ENCODE peak calls at places on chromosomes 1 and 21, in nine cellular contexts. One of them, this sample, is unnamed.

GRCh38 chr1:215156232-215156631 is 73.7 kb downstream of the KCNK2 start:
- DNase-seq in MG63: peak
- DNase-seq in GM03348: peak
- DNase-seq in mesenchymal stem cell: peak
- DNase-seq in NAMALWA: no peak
- DNase-seq in D721Med: no peak
- DNase-seq in DMS153: no peak
- DNase-seq in activated CD4-positive, alpha-beta T cell treated with anti-CD3 and anti-CD28 coated beads for 36 hours: no peak
- DNase-seq in AG09309: no peak
- DNase-seq in this sample: peak

GRCh38 chr1:107196973-107197562 is 56.2 kb downstream of the NTNG1 start:
- DNase-seq in MG63: no peak
- DNase-seq in GM03348: no peak
- DNase-seq in mesenchymal stem cell: no peak
- DNase-seq in NAMALWA: peak
- DNase-seq in D721Med: no peak
- DNase-seq in DMS153: no peak
- DNase-seq in activated CD4-positive, alpha-beta T cell treated with anti-CD3 and anti-CD28 coated beads for 36 hours: peak
- DNase-seq in AG09309: no peak
- DNase-seq in this sample: peak

GRCh38 chr1:236699366-236699765 is 13.1 kb downstream of the ACTN2 start:
- DNase-seq in MG63: no peak
- DNase-seq in GM03348: no peak
- DNase-seq in mesenchymal stem cell: no peak
- DNase-seq in NAMALWA: no peak
- DNase-seq in D721Med: no peak
- DNase-seq in DMS153: no peak
- DNase-seq in activated CD4-positive, alpha-beta T cell treated with anti-CD3 and anti-CD28 coated beads for 36 hours: no peak
- DNase-seq in AG09309: no peak
- DNase-seq in this sample: no peak

GRCh38 chr21:34602061-34602460 is 12.9 kb downstream of the RCAN1 start:
- DNase-seq in MG63: no peak
- DNase-seq in GM03348: no peak
- DNase-seq in mesenchymal stem cell: no peak
- DNase-seq in NAMALWA: no peak
- DNase-seq in D721Med: no peak
- DNase-seq in DMS153: no peak
- DNase-seq in activated CD4-positive, alpha-beta T cell treated with anti-CD3 and anti-CD28 coated beads for 36 hours: no peak
- DNase-seq in AG09309: no peak
- DNase-seq in this sample: no peak

GRCh38 chr1:205129447-205130029 is 7.8 kb upstream of the RBBP5 start:
- DNase-seq in MG63: no peak
- DNase-seq in GM03348: no peak
- DNase-seq in mesenchymal stem cell: no peak
- DNase-seq in NAMALWA: no peak
- DNase-seq in D721Med: no peak
- DNase-seq in DMS153: no peak
- DNase-seq in activated CD4-positive, alpha-beta T cell treated with anti-CD3 and anti-CD28 coated beads for 36 hours: no peak
- DNase-seq in AG09309: no peak
- DNase-seq in this sample: no peak

GRCh38 chr1:180935326-180936109 is 22.8 kb downstream of the KIAA1614 start:
- DNase-seq in MG63: no peak
- DNase-seq in GM03348: no peak
- DNase-seq in mesenchymal stem cell: no peak
- DNase-seq in NAMALWA: peak
- DNase-seq in D721Med: no peak
- DNase-seq in DMS153: no peak
- DNase-seq in activated CD4-positive, alpha-beta T cell treated with anti-CD3 and anti-CD28 coated beads for 36 hours: no peak
- DNase-seq in AG09309: no peak
- DNase-seq in this sample: no peak

GRCh38 chr1:221279146-221279545 is 399.9 kb downstream of the HLX start:
- DNase-seq in MG63: no peak
- DNase-seq in GM03348: peak
- DNase-seq in mesenchymal stem cell: no peak
- DNase-seq in NAMALWA: no peak
- DNase-seq in D721Med: no peak
- DNase-seq in DMS153: no peak
- DNase-seq in activated CD4-positive, alpha-beta T cell treated with anti-CD3 and anti-CD28 coated beads for 36 hours: no peak
- DNase-seq in AG09309: no peak
- DNase-seq in this sample: no peak

GRCh38 chr21:42496839-42497202 is 797 bp upstream of the RSPH1 start:
- DNase-seq in MG63: no peak
- DNase-seq in GM03348: no peak
- DNase-seq in mesenchymal stem cell: no peak
- DNase-seq in NAMALWA: no peak
- DNase-seq in D721Med: no peak
- DNase-seq in DMS153: no peak
- DNase-seq in activated CD4-positive, alpha-beta T cell treated with anti-CD3 and anti-CD28 coated beads for 36 hours: no peak
- DNase-seq in AG09309: no peak
- DNase-seq in this sample: peak

GRCh38 chr1:201016943-201017827 is 6.3 kb downstream of the KIF21B start:
- DNase-seq in MG63: no peak
- DNase-seq in GM03348: no peak
- DNase-seq in mesenchymal stem cell: peak
- DNase-seq in NAMALWA: peak
- DNase-seq in D721Med: no peak
- DNase-seq in DMS153: no peak
- DNase-seq in activated CD4-positive, alpha-beta T cell treated with anti-CD3 and anti-CD28 coated beads for 36 hours: peak
- DNase-seq in AG09309: no peak
- DNase-seq in this sample: no peak

GRCh38 chr1:198775606-198776005 is 136.8 kb downstream of the PTPRC start:
- DNase-seq in MG63: peak
- DNase-seq in GM03348: no peak
- DNase-seq in mesenchymal stem cell: peak
- DNase-seq in NAMALWA: no peak
- DNase-seq in D721Med: no peak
- DNase-seq in DMS153: no peak
- DNase-seq in activated CD4-positive, alpha-beta T cell treated with anti-CD3 and anti-CD28 coated beads for 36 hours: no peak
- DNase-seq in AG09309: no peak
- DNase-seq in this sample: peak

This sample was measured in choroid plexus epithelial cell.